ENCODE peak calls at places on chromosomes 5 and 9, in five cellular contexts. One of them, this sample, is unnamed.

GRCh38 chr9:69975681-69976080 is 68.0 kb upstream of the MAMDC2 start:
- DNase-seq in lower lobe of right lung: no peak
- DNase-seq in vagina: no peak
- DNase-seq in foreskin fibroblast: no peak
- DNase-seq in cardiac fibroblast: no peak
- DNase-seq in this sample: peak; percentile 91

GRCh38 chr9:107180206-107180605 is 102.9 kb upstream of the RAD23B start:
- DNase-seq in lower lobe of right lung: no peak
- DNase-seq in vagina: no peak
- DNase-seq in foreskin fibroblast: no peak
- DNase-seq in cardiac fibroblast: no peak
- DNase-seq in this sample: no peak

GRCh38 chr9:98887918-98888510 is 55.7 kb upstream of the COL15A1 start:
- DNase-seq in lower lobe of right lung: no peak
- DNase-seq in vagina: no peak
- DNase-seq in foreskin fibroblast: no peak
- DNase-seq in cardiac fibroblast: no peak
- DNase-seq in this sample: no peak

GRCh38 chr5:71974165-71974564 is 133.1 kb upstream of the MAP1B start:
- DNase-seq in lower lobe of right lung: no peak
- DNase-seq in vagina: no peak
- DNase-seq in foreskin fibroblast: no peak
- DNase-seq in cardiac fibroblast: peak; percentile 15
- DNase-seq in this sample: peak; percentile 72

GRCh38 chr5:149730620-149731331 is 666 bp downstream of the PPARGC1B start:
- DNase-seq in lower lobe of right lung: peak; percentile 75
- DNase-seq in vagina: no peak
- DNase-seq in foreskin fibroblast: no peak
- DNase-seq in cardiac fibroblast: peak; percentile 19
- DNase-seq in this sample: peak; percentile 22

GRCh38 chr5:140319833-140320232 is 16.9 kb upstream of the PFDN1 start:
- DNase-seq in lower lobe of right lung: no peak
- DNase-seq in vagina: no peak
- DNase-seq in foreskin fibroblast: no peak
- DNase-seq in cardiac fibroblast: no peak
- DNase-seq in this sample: no peak

GRCh38 chr5:54663876-54664275 is 146.3 kb downstream of the SNX18 start:
- DNase-seq in lower lobe of right lung: no peak
- DNase-seq in vagina: no peak
- DNase-seq in foreskin fibroblast: peak; percentile 97
- DNase-seq in cardiac fibroblast: peak; percentile 92
- DNase-seq in this sample: peak; percentile 92

GRCh38 chr5:92042237-92042636 is 659.1 kb upstream of the ARRDC3 start:
- DNase-seq in lower lobe of right lung: no peak
- DNase-seq in vagina: no peak
- DNase-seq in foreskin fibroblast: no peak
- DNase-seq in cardiac fibroblast: no peak
- DNase-seq in this sample: no peak

GRCh38 chr5:36877667-36878420 is 1.3 kb downstream of the NIPBL start:
- DNase-seq in lower lobe of right lung: no peak
- DNase-seq in vagina: no peak
- DNase-seq in foreskin fibroblast: peak; percentile 8
- DNase-seq in cardiac fibroblast: peak; percentile 31
- DNase-seq in this sample: peak; percentile 46

GRCh38 chr5:68548959-68549676 is 333.6 kb downstream of the PIK3R1 start:
- DNase-seq in lower lobe of right lung: no peak
- DNase-seq in vagina: no peak
- DNase-seq in foreskin fibroblast: no peak
- DNase-seq in cardiac fibroblast: peak; percentile 38
- DNase-seq in this sample: peak; percentile 79

GRCh38 chr9:16103613-16104012 is 550.8 kb downstream of the CCDC171 start:
- DNase-seq in lower lobe of right lung: no peak
- DNase-seq in vagina: no peak
- DNase-seq in foreskin fibroblast: no peak
- DNase-seq in cardiac fibroblast: peak; percentile 36
- DNase-seq in this sample: peak; percentile 70

GRCh38 chr5:169742773-169743296 is 105.8 kb downstream of the DOCK2 start:
- DNase-seq in lower lobe of right lung: no peak
- DNase-seq in vagina: no peak
- DNase-seq in foreskin fibroblast: peak; percentile 86
- DNase-seq in cardiac fibroblast: peak; percentile 45
- DNase-seq in this sample: peak; percentile 97

GRCh38 chr9:20558609-20559016 is 63.7 kb downstream of the MLLT3 start:
- DNase-seq in lower lobe of right lung: no peak
- DNase-seq in vagina: no peak
- DNase-seq in foreskin fibroblast: peak; percentile 82
- DNase-seq in cardiac fibroblast: peak; percentile 68
- DNase-seq in this sample: peak; percentile 91

GRCh38 chr9:90872835-90873294 is 71.2 kb downstream of the SYK start:
- DNase-seq in lower lobe of right lung: no peak
- DNase-seq in vagina: no peak
- DNase-seq in foreskin fibroblast: no peak
- DNase-seq in cardiac fibroblast: peak; percentile 1
- DNase-seq in this sample: no peak

GRCh38 chr5:67206381-67207328 is 10.1 kb upstream of the CD180 start:
- DNase-seq in lower lobe of right lung: peak; percentile 68
- DNase-seq in vagina: no peak
- DNase-seq in foreskin fibroblast: no peak
- DNase-seq in cardiac fibroblast: peak; percentile 40
- DNase-seq in this sample: peak; percentile 46

GRCh38 chr5:103646698-103647614 is 84.4 kb upstream of the NUDT12 start:
- DNase-seq in lower lobe of right lung: no peak
- DNase-seq in vagina: no peak
- DNase-seq in foreskin fibroblast: no peak
- DNase-seq in cardiac fibroblast: no peak
- DNase-seq in this sample: no peak
- H3K4me3 ChIP-seq in lower lobe of right lung: no peak overlapping the region
- H3K4me3 ChIP-seq in vagina: no peak overlapping the region
- H3K4me3 ChIP-seq in foreskin fibroblast: no peak overlapping the region
- H3K4me3 ChIP-seq in cardiac fibroblast: no peak overlapping the region
- H3K4me3 ChIP-seq in this sample: no peak overlapping the region

GRCh38 chr5:151427258-151427657 is 20.1 kb upstream of the SLC36A1 start:
- DNase-seq in lower lobe of right lung: no peak
- DNase-seq in vagina: no peak
- DNase-seq in foreskin fibroblast: no peak
- DNase-seq in cardiac fibroblast: no peak
- DNase-seq in this sample: no peak
- TF ChIP-seq CTCF in lower lobe of right lung: no peak
- TF ChIP-seq CTCF in vagina: no peak
- TF ChIP-seq CTCF in foreskin fibroblast: no peak
- TF ChIP-seq CTCF in cardiac fibroblast: no peak
- TF ChIP-seq CTCF in this sample: no peak

DNA sequence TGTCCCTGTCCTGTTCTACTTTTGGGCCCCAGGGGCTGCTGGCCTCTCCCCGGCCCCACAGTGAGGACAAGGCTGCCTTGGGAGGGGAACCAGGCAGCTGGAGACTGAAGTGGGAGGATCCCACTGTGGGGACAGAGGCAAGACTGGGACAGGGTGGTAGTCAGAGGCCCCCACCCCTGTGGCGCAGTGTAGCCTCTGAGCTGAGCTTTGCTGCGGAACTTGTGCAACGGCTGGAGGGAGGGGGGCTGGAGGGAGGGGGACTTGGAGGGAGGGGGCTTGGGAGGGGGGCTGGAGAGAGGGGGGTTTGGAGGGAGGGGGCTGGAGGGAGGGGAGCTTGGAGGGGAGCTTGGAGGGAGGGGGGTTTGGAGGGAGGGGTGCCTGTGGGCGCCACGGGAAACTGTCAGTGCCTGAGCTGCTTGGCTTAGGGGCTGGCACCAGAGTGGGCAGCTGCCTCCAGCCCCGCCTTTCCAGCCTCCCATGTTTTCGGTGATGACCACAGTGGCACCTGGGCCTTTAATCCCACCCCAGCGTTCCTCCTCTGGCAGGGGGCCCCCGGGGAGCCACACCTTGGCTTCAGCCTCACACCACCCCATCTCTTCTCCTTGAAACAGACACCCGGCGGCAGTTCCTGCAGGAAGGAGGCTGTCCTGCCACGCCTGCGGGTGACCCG is 2.3 kb upstream of the FUT7 start:
- DNase-seq in lower lobe of right lung: no peak
- DNase-seq in vagina: no peak
- DNase-seq in foreskin fibroblast: no peak
- DNase-seq in cardiac fibroblast: no peak
- DNase-seq in this sample: no peak
- H3K4me3 ChIP-seq in lower lobe of right lung: peak overlapping the region; percentile 39
- H3K4me3 ChIP-seq in vagina: no peak overlapping the region
- H3K4me3 ChIP-seq in foreskin fibroblast: no peak overlapping the region
- H3K4me3 ChIP-seq in cardiac fibroblast: no peak overlapping the region
- H3K4me3 ChIP-seq in this sample: no peak overlapping the region

GRCh38 chr9:18942801-18943200 is 90.2 kb downstream of the SAXO1 start:
- DNase-seq in lower lobe of right lung: no peak
- DNase-seq in vagina: no peak
- DNase-seq in foreskin fibroblast: no peak
- DNase-seq in cardiac fibroblast: no peak
- DNase-seq in this sample: no peak

GRCh38 chr9:18947772-18948391 is 85.1 kb downstream of the SAXO1 start:
- DNase-seq in lower lobe of right lung: no peak
- DNase-seq in vagina: no peak
- DNase-seq in foreskin fibroblast: no peak
- DNase-seq in cardiac fibroblast: no peak
- DNase-seq in this sample: no peak
- TF ChIP-seq CTCF in lower lobe of right lung: no peak
- TF ChIP-seq CTCF in vagina: no peak
- TF ChIP-seq CTCF in foreskin fibroblast: no peak
- TF ChIP-seq CTCF in cardiac fibroblast: no peak
- TF ChIP-seq CTCF in this sample: no peak

DNA sequence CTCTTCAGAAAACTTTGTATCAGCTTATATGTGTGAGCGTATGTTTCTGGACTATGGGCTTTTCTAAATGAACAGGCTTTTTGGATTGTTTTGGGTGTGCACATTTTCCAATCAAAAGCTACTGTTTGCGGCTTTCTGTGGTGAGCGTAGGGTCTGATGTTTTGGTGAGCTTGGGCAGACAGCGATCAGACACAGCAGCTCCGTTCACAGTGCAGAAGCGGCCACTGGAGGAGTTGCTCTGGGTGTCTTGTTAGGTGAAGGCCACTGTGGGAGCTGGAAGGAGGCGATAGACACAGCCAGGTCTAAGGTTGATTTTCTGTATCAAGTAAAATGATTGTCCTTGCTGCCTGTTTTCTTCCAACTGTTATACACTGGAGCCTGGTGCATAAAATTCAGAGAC is 11.1 kb downstream of the PRRC2B start:
- DNase-seq in lower lobe of right lung: no peak
- DNase-seq in vagina: no peak
- DNase-seq in foreskin fibroblast: no peak
- DNase-seq in cardiac fibroblast: no peak
- DNase-seq in this sample: no peak
- H3K4me3 ChIP-seq in lower lobe of right lung: no peak overlapping the region
- H3K4me3 ChIP-seq in vagina: no peak overlapping the region
- H3K4me3 ChIP-seq in foreskin fibroblast: no peak overlapping the region
- H3K4me3 ChIP-seq in cardiac fibroblast: no peak overlapping the region
- H3K4me3 ChIP-seq in this sample: no peak overlapping the region

This sample was measured in astrocyte of the spinal cord.